ENCODE peak calls at places on chromosomes 7 and 10, in nine cellular contexts. Y is chondrocyte; N is pancreas; S is AG10803; H is B cell; G is choroid plexus epithelial cell; T is CD4-positive, alpha-beta T cell; Z is MCF 10A; V is right lobe of liver. F is an unnamed sample.

GRCh38 chr10:79444243-79445119 is 943 bp downstream of the ZCCHC24 start:
- DNase-seq in Y (no peak), G (peak), H (peak), Z (peak), N (peak), V (peak), T (peak), S (peak), F (peak)

GRCh38 chr7:124796771-124797170 is 31.2 kb upstream of the GPR37 start:
- DNase-seq in T (no peak), Y (no peak), V (no peak), G (no peak), N (no peak), S (no peak), Z (no peak), H (no peak), F (no peak)

GRCh38 chr10:60952846-60953220 is 8.8 kb upstream of the RHOBTB1 start:
- DNase-seq in N (no peak), Z (no peak), H (no peak), G (no peak), S (no peak), T (no peak), Y (no peak), V (no peak), F (no peak)

GRCh38 chr10:13560597-13560996 is 26.2 kb upstream of the PRPF18 start:
- DNase-seq in N (no peak), T (no peak), H (no peak), Z (peak), V (no peak), G (peak), Y (no peak), S (peak), F (no peak)

GRCh38 chr10:60207894-60208293 is 181.8 kb downstream of the ANK3 start:
- DNase-seq in N (no peak), G (no peak), S (no peak), Z (no peak), Y (no peak), H (no peak), V (no peak), T (no peak), F (no peak)

GRCh38 chr7:23020742-23021401 is 6.9 kb upstream of the HYCC1 start:
- DNase-seq in Z (peak), V (no peak), T (no peak), G (peak), N (no peak), H (no peak), S (peak), Y (no peak), F (no peak)

GRCh38 chr10:106226123-106226522 is 938.4 kb downstream of the SORCS1 start:
- DNase-seq in V (no peak), Y (no peak), N (no peak), Z (no peak), S (no peak), T (no peak), G (no peak), H (no peak), F (no peak)

GRCh38 chr10:71621263-71621751 is 98.3 kb downstream of the C10orf105 start:
- DNase-seq in V (peak), H (no peak), G (no peak), T (no peak), S (peak), Y (no peak), N (no peak), Z (no peak), F (no peak)

GRCh38 chr7:45599851-45600706 is 25.9 kb downstream of the ADCY1 start:
- DNase-seq in T (no peak), H (no peak), S (no peak), N (peak), V (no peak), G (no peak), Y (no peak), Z (no peak), F (no peak)

GRCh38 chr7:153640586-153640985 is 411.6 kb upstream of the DPP6 start:
- DNase-seq in T (no peak), H (no peak), V (no peak), Y (no peak), S (no peak), N (no peak), G (no peak), Z (no peak), F (peak)

GRCh38 chr7:18936265-18936664 is 181.2 kb downstream of the TWIST1 start:
- DNase-seq in T (no peak), H (no peak), V (no peak), Z (no peak), S (peak), G (peak), Y (no peak), N (no peak), F (no peak)

GRCh38 chr7:24138366-24138765 is 145.6 kb upstream of the NPY start:
- DNase-seq in G (no peak), Y (no peak), V (no peak), T (no peak), N (no peak), S (no peak), Z (no peak), H (no peak), F (no peak)

GRCh38 chr7:48111596-48111995 is 22.5 kb downstream of the UPP1 start:
- DNase-seq in Y (no peak), G (no peak), Z (no peak), S (no peak), H (no peak), T (no peak), V (no peak), N (no peak), F (no peak)

GRCh38 chr10:93815304-93816091 is 57.8 kb downstream of the LGI1 start:
- DNase-seq in Y (no peak), N (no peak), S (no peak), T (no peak), Z (no peak), G (peak), V (no peak), H (no peak), F (no peak)

GRCh38 chr7:125878990-125879389 is 949.4 kb upstream of the POT1 start:
- DNase-seq in Z (no peak), Y (no peak), H (no peak), V (no peak), S (no peak), T (no peak), N (no peak), G (peak), F (no peak)

GRCh38 chr7:95690367-95690947 is 81.9 kb upstream of the DYNC1I1 start:
- DNase-seq in Z (peak), N (peak), Y (no peak), T (no peak), S (peak), G (peak), V (no peak), H (no peak), F (peak)

GRCh38 chr10:79424221-79425073 is 21.0 kb downstream of the ZCCHC24 start:
- DNase-seq in G (peak), Z (no peak), S (peak), Y (peak), N (peak), H (no peak), V (peak), T (no peak), F (no peak)

GRCh38 chr7:11317766-11318165 is 344.1 kb downstream of the PHF14 start:
- DNase-seq in S (no peak), T (no peak), Z (no peak), N (no peak), H (no peak), Y (no peak), V (no peak), G (no peak), F (no peak)

GRCh38 chr10:132990684-132991545 is 48.5 kb upstream of the CFAP46 start:
- DNase-seq in Y (peak), S (no peak), Z (no peak), V (no peak), N (no peak), T (no peak), H (no peak), G (no peak), F (no peak)

GRCh38 chr10:103693070-103693811 is 162.1 kb downstream of the SH3PXD2A start:
- DNase-seq in S (no peak), N (no peak), Z (no peak), G (no peak), H (peak), T (peak), Y (no peak), V (no peak), F (peak)

GRCh38 chr10:106571216-106571954 is 593.1 kb downstream of the SORCS1 start:
- DNase-seq in T (no peak), H (no peak), Y (no peak), N (no peak), Z (peak), G (peak), V (no peak), S (peak), F (no peak)

GRCh38 chr7:113320419-113320818 is 202.1 kb upstream of the SMIM30 start:
- DNase-seq in N (no peak), S (no peak), V (no peak), G (no peak), Z (no peak), T (no peak), Y (no peak), H (no peak), F (no peak)

GRCh38 chr10:49056356-49056755 is 59.0 kb downstream of the VSTM4 start:
- DNase-seq in T (no peak), Z (peak), Y (no peak), N (no peak), S (peak), H (no peak), V (no peak), G (no peak), F (no peak)

GRCh38 chr10:100786591-100786990 is 41.2 kb downstream of the PAX2 start:
- DNase-seq in N (no peak), H (no peak), Y (no peak), V (no peak), S (no peak), G (no peak), Z (no peak), T (no peak), F (no peak)

GRCh38 chr7:2037805-2038635 is 194.7 kb downstream of the MAD1L1 start:
- DNase-seq in V (no peak), S (peak), H (peak), G (peak), N (peak), Z (no peak), T (no peak), Y (peak), F (no peak)

GRCh38 chr10:72638586-72639440 is 12.9 kb upstream of the MICU1 start:
- DNase-seq in V (no peak), Y (no peak), H (no peak), G (no peak), N (no peak), S (no peak), T (no peak), Z (no peak), F (no peak)

GRCh38 chr10:32577448-32577847 is 131.5 kb downstream of the CCDC7 start:
- DNase-seq in G (peak), Z (no peak), S (peak), V (no peak), H (no peak), Y (no peak), T (no peak), N (no peak), F (no peak)

GRCh38 chr10:110764378-110764777 is 107.3 kb upstream of the PDCD4 start:
- DNase-seq in N (no peak), S (no peak), H (no peak), Z (no peak), V (no peak), G (no peak), Y (no peak), T (no peak), F (no peak)

GRCh38 chr10:84269773-84270172 is 24.9 kb downstream of the RGR start:
- DNase-seq in T (no peak), Z (peak), Y (no peak), G (peak), N (no peak), V (no peak), S (peak), H (no peak), F (no peak)

GRCh38 chr10:111281516-111281915 is 204.7 kb downstream of the ADRA2A start:
- DNase-seq in S (peak), H (no peak), N (peak), V (no peak), Z (peak), G (no peak), Y (no peak), T (no peak), F (no peak)

GRCh38 chr7:134527979-134528371 is 608 bp downstream of the AKR1B10 start:
- DNase-seq in S (peak), G (peak), T (no peak), Y (no peak), V (no peak), Z (peak), H (no peak), N (no peak), F (no peak)

GRCh38 chr10:43197834-43198681 is 59.8 kb downstream of the CSGALNACT2 start:
- DNase-seq in T (no peak), G (peak), H (no peak), N (no peak), Y (peak), V (no peak), Z (peak), S (no peak), F (no peak)

GRCh38 chr7:1027285-1028043 is 16.9 kb upstream of the GPR146 start:
- DNase-seq in S (peak), Y (peak), H (no peak), G (peak), Z (no peak), T (no peak), V (no peak), N (peak), F (no peak)

GRCh38 chr10:91652364-91652763 is 19.5 kb upstream of the PPP1R3C start:
- DNase-seq in V (no peak), Z (peak), Y (no peak), G (peak), S (peak), T (no peak), H (no peak), N (no peak), F (no peak)

GRCh38 chr10:6283632-6284031 is 80.9 kb downstream of the PFKFB3 start:
- DNase-seq in Y (no peak), Z (no peak), T (no peak), N (no peak), S (no peak), H (no peak), V (no peak), G (no peak), F (no peak)

GRCh38 chr10:132443998-132444876 is 47.2 kb downstream of the PWWP2B start:
- DNase-seq in V (no peak), N (no peak), Y (no peak), T (no peak), H (no peak), Z (no peak), G (peak), S (no peak), F (no peak)

GRCh38 chr10:110498087-110498981 is 627 bp downstream of the DUSP5 start:
- DNase-seq in V (peak), Z (peak), T (peak), S (peak), H (peak), N (peak), G (peak), Y (no peak), F (no peak)

GRCh38 chr10:129967579-129968019 is 3.5 kb upstream of the EBF3 start:
- DNase-seq in Z (no peak), N (no peak), G (no peak), V (no peak), T (no peak), H (no peak), S (no peak), Y (no peak), F (no peak)

GRCh38 chr10:125742465-125742864 is 23.0 kb downstream of the EDRF1 start:
- DNase-seq in S (peak), G (peak), T (no peak), Y (no peak), Z (no peak), N (no peak), H (no peak), V (no peak), F (no peak)
- TF ChIP-seq CTCF in S (peak), G (peak), T (no peak), Y (peak), Z (no peak), N (no peak), H (no peak), V (peak), F (no peak)

DNA sequence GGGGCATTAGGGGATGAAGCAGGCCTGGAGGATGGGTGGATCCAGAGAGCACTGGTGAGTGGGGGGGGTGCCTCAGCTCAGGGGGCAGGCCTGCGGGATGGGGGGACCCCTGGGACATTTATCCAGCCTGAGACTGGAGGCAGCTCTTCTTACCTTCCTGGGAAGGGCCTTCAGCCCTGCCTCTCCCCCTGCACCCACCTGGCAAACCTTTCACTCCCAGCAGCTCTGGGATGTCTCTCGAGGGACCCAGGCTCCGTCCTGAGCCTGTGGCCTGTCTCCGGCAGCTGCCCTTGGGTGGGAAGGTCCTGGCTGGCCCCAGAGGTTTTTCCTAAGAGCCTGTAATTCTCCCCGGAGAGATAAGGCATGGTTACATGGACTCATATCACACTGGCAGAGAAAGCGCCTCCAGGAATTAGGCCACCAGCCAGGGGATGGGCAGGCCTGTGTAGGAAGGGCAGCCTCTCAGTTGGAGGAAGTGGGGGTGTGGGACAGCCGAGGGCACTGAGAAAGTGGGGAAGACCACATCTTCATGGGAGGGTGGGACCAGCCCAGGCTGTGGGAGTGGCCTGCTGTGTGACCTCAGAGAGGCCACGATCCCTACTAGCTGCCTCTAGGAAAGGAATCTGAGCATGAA is 147.6 kb downstream of the UBE2H start:
- DNase-seq in Y (peak), V (no peak), S (no peak), T (no peak), H (no peak), N (no peak), Z (no peak), G (no peak), F (no peak)
- TF ChIP-seq CTCF in Y (no peak), V (no peak), S (no peak), T (no peak), H (no peak), N (no peak), Z (no peak), G (no peak), F (no peak)

GRCh38 chr10:28300027-28300426 is 2.8 kb downstream of the MPP7 start:
- DNase-seq in N (no peak), V (no peak), S (no peak), Y (no peak), Z (no peak), T (peak), G (peak), H (no peak), F (no peak)

GRCh38 chr10:28304032-28304571 is 1.2 kb upstream of the MPP7 start:
- DNase-seq in S (no peak), V (no peak), Y (no peak), T (no peak), G (no peak), Z (no peak), H (no peak), N (no peak), F (no peak)

GRCh38 chr10:28305551-28305950 is 2.7 kb upstream of the MPP7 start:
- DNase-seq in G (no peak), Z (no peak), S (no peak), T (no peak), Y (no peak), H (no peak), N (no peak), V (no peak), F (no peak)

GRCh38 chr10:28302012-28302667 is 724 bp downstream of the MPP7 start:
- DNase-seq in S (no peak), N (no peak), T (no peak), H (peak), V (no peak), Y (no peak), G (peak), Z (no peak), F (no peak)

GRCh38 chr10:28302668-28303488 is at the start of gene MPP7:
- DNase-seq in G (peak), T (peak), V (peak), Z (peak), H (peak), S (peak), Y (peak), N (peak), F (peak)
- TF ChIP-seq CTCF in G (peak), T (peak), V (peak), Z (peak), H (peak), S (peak), Y (peak), N (peak), F (peak)

GRCh38 chr10:3231951-3232730 is 59.6 kb upstream of the PITRM1 start:
- DNase-seq in S (peak), G (peak), Y (no peak), Z (peak), V (no peak), T (no peak), N (no peak), H (no peak), F (no peak)
- TF ChIP-seq CTCF in S (peak), G (peak), Y (peak), Z (no peak), V (no peak), T (no peak), N (no peak), H (no peak), F (no peak)

F was measured in GM10248.